ENCODE peak calls at places on chromosome 17, in six cellular contexts. R is nephron progenitor cell, U is mesothelial cell of epicardium, Z is cardiac muscle cell, B is PC-3, P is GM12865. V is an unnamed sample.

GRCh38 chr17:66805567-66805966 is 29.4 kb upstream of the CACNG5 start:
- DNase-seq in R (no peak), U (no peak), Z (no peak), B (no peak), P (no peak), V (no peak)

GRCh38 chr17:82592289-82592683 is 56.0 kb downstream of the WDR45B start:
- DNase-seq in R (no peak), U (no peak), Z (no peak), B (no peak), P (no peak), V (no peak)

GRCh38 chr17:67132366-67132765 is 88.0 kb downstream of the CACNG1 start:
- DNase-seq in R (no peak), U (no peak), Z (no peak), B (no peak), P (no peak), V (no peak)

GRCh38 chr17:82859431-82860403 is 19.9 kb upstream of the ZNF750 start:
- DNase-seq in R (peak; percentile 71), U (no peak), Z (peak; percentile 60), B (peak; percentile 14), P (peak; percentile 80), V (no peak)

GRCh38 chr17:76038050-76038449 is 10.9 kb upstream of the EVPL start:
- DNase-seq in R (no peak), U (no peak), Z (no peak), B (no peak), P (no peak), V (no peak)

GRCh38 chr17:13118311-13118710 is 100.5 kb upstream of the ELAC2 start:
- DNase-seq in R (no peak), U (no peak), Z (no peak), B (no peak), P (no peak), V (no peak)

GRCh38 chr17:13158511-13159240 is 140.8 kb upstream of the ELAC2 start:
- DNase-seq in R (no peak), U (no peak), Z (no peak), B (no peak), P (no peak), V (no peak)

GRCh38 chr17:11140028-11140427 is 101.0 kb upstream of the SHISA6 start:
- DNase-seq in R (no peak), U (no peak), Z (no peak), B (no peak), P (no peak), V (no peak)

GRCh38 chr17:44033841-44034408 is 19.2 kb upstream of the TMEM101 start:
- DNase-seq in R (no peak), U (no peak), Z (no peak), B (no peak), P (no peak), V (no peak)

GRCh38 chr17:28938552-28938951 is 12.8 kb downstream of the PHF12 start:
- DNase-seq in R (no peak), U (no peak), Z (no peak), B (no peak), P (no peak), V (peak; percentile 77)

GRCh38 chr17:34756670-34757021 is 177.3 kb downstream of the TMEM132E start:
- DNase-seq in R (peak; percentile 74), U (no peak), Z (no peak), B (peak; percentile 18), P (no peak), V (no peak)

GRCh38 chr17:43019418-43019817 is 2.8 kb downstream of the VAT1 start:
- DNase-seq in R (no peak), U (no peak), Z (peak; percentile 29), B (no peak), P (no peak), V (no peak)

DNA sequence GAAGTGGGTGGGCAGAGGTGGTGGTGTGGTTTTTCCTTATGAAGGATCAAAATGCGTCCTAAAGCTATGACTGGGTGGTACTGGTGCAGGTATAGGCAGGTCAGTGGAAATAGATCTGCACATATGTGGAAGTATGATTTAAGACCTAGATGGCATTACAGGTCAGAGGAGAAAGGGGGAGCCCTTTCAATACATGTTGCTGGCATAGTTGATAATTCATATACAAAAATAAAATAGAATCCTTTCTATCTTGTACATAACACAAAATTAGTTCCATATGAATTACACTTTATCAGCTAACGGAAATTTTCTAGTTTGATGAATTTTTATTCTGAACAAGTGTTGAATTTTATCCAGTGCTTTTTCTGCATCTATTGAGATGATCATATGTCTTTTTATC is 20.8 kb upstream of the PIK3R5 start:
- DNase-seq in R (no peak), U (no peak), Z (no peak), B (no peak), P (no peak), V (no peak)
- TF ChIP-seq CTCF in R (no peak), U (no peak), Z (peak; percentile 12), B (no peak), P (no peak), V (no peak)

GRCh38 chr17:78791840-78792709 is 10.0 kb upstream of the CYTH1 start:
- DNase-seq in R (no peak), U (no peak), Z (no peak), B (no peak), P (no peak), V (no peak)
- TF ChIP-seq CTCF in R (no peak), U (no peak), Z (no peak), B (peak; percentile 11), P (no peak), V (no peak)

GRCh38 chr17:77455111-77455877 is 314.5 kb downstream of the SEC14L1 start:
- DNase-seq in R (no peak), U (no peak), Z (no peak), B (no peak), P (peak; percentile 64), V (no peak)
- TF ChIP-seq CTCF in R (no peak), U (no peak), Z (no peak), B (no peak), P (no peak), V (no peak)

GRCh38 chr17:75011788-75012319 is 616 bp upstream of the MRPL58 start:
- DNase-seq in R (no peak), U (peak; percentile 52), Z (no peak), B (peak; percentile 51), P (no peak), V (peak; percentile 37)

GRCh38 chr17:75009139-75009724 is 3.2 kb upstream of the MRPL58 start:
- DNase-seq in R (no peak), U (no peak), Z (no peak), B (peak; percentile 46), P (no peak), V (no peak)

GRCh38 chr17:75013077-75013391 is 564 bp downstream of the MRPL58 start:
- DNase-seq in R (no peak), U (no peak), Z (no peak), B (no peak), P (no peak), V (no peak)

GRCh38 chr17:75010683-75011406 is 1.6 kb upstream of the MRPL58 start:
- DNase-seq in R (no peak), U (no peak), Z (no peak), B (peak; percentile 65), P (no peak), V (peak; percentile 44)

DNA sequence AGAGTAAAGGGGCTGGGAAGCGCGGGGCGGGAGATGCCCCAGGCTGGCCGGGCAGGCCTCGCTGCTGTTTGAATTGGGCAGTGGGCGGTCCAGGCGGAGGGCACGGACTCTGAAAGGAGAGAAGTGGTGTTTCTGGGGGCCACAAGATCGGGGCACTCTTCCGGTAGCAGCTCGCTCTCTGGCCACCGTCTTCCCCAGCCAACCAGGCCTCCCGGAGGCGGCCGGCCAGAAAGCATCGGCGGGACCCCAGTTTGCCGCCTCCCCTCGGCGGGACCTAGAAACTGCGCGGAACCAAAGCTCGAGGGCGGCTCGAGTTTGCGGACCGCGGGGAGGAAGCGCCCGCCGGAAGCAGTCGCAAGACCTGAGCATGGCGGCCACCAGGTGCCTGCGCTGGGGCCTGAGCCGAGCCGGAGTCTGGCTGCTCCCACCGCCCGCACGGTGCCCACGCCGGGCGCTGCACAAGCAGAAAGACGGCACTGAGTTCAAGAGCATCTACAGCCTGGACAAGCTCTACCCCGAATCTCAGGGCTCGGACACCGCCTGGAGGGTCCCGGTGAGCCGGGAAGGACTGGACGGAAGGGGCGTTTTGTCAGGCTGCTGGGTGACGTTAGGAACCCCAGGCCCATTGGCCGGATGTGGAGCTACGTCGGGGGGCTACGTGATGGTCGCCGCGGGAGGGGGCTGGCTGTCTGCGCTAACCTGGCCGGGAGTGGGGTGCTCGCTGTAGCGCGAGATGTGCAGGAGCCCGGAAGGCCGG is at the start of gene MRPL58:
- DNase-seq in R (peak; percentile 88), U (peak; percentile 85), Z (peak; percentile 93), B (peak; percentile 91), P (peak; percentile 94), V (peak; percentile 60)
- TF ChIP-seq CTCF in R (peak; percentile 38), U (peak; percentile 40), Z (peak; percentile 63), B (peak; percentile 38), P (peak; percentile 46), V (peak; percentile 72)

GRCh38 chr17:39631403-39631802 is 4.7 kb downstream of the PPP1R1B start:
- DNase-seq in R (no peak), U (no peak), Z (no peak), B (peak; percentile 78), P (no peak), V (no peak)

GRCh38 chr17:39629494-39629880 is 2.7 kb downstream of the PPP1R1B start:
- DNase-seq in R (no peak), U (no peak), Z (no peak), B (no peak), P (no peak), V (no peak)

GRCh38 chr17:39628655-39629493 is 2.1 kb downstream of the PPP1R1B start:
- DNase-seq in R (no peak), U (no peak), Z (no peak), B (no peak), P (no peak), V (no peak)

GRCh38 chr17:39627717-39628516 is 1.2 kb downstream of the PPP1R1B start:
- DNase-seq in R (no peak), U (no peak), Z (no peak), B (no peak), P (no peak), V (no peak)

GRCh38 chr17:39629894-39630293 is 3.1 kb downstream of the PPP1R1B start:
- DNase-seq in R (no peak), U (no peak), Z (no peak), B (no peak), P (no peak), V (no peak)
- TF ChIP-seq CTCF in R (no peak), U (no peak), Z (no peak), B (no peak), P (no peak), V (no peak)

DNA sequence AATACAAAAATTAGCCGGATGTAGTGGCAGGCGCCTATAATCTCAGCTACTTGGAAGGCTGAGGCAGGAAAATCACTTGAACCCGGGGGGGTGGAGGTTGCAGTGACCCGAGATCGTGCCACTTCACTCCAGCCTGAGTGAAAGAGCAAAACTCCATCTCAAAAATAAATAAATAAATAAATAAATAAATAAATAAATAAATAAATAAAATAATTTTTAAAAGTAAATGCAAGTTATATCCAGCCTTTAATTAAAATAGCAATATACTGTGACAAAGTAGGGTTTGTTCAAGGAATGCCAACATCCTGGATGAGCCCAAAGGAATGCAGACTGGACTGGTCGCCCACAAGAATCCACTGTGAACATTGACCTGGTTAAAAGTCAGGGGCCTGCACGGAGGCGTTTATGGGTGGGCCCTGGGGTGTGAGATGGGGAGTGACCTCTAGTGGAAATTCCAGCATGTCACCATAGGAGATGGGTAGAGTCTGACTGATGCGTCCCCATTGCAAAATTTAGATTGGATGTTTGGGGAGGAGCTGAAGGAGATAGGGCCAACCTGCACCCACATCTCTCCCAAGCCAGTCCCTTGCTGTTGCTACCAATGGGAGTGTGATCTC is 9.7 kb upstream of the PIK3R5 start:
- DNase-seq in R (no peak), U (no peak), Z (no peak), B (no peak), P (no peak), V (no peak)
- TF ChIP-seq CTCF in R (no peak), U (no peak), Z (no peak), B (no peak), P (no peak), V (no peak)

V was measured in gastrocnemius medialis.